ENCODE peak calls at places on chromosomes 13 and 19, in ten cellular contexts. R, D, U, N, L, A, P, I, E and Y are unnamed samples.

GRCh38 chr19:34851277-34851804 is 75.4 kb upstream of the ZNF30 start:
- DNase-seq in R (peak), D (peak), U (no peak), N (no peak), L (no peak), A (no peak), P (no peak), I (no peak), E (no peak), Y (no peak)

GRCh38 chr19:46192990-46193650 is 36.4 kb upstream of the IGFL1 start:
- DNase-seq in R (peak), D (no peak), U (no peak), N (no peak), L (peak), A (peak), P (peak), I (peak), E (no peak), Y (peak)

GRCh38 chr19:55643003-55643732 is at the start of gene ZNF581:
- DNase-seq in R (peak), D (peak), U (no peak), N (peak), L (peak), A (peak), P (peak), I (peak), E (no peak), Y (peak)

GRCh38 chr19:55118401-55118991 is 1.1 kb upstream of the PPP1R12C start:
- DNase-seq in R (peak), D (no peak), U (peak), N (no peak), L (no peak), A (no peak), P (peak), I (no peak), E (no peak), Y (peak)

GRCh38 chr19:2578911-2579677 is 103.2 kb downstream of the GADD45B start:
- DNase-seq in R (peak), D (no peak), U (peak), N (peak), L (peak), A (peak), P (peak), I (peak), E (no peak), Y (peak)

GRCh38 chr19:55319786-55320185 is 5.4 kb downstream of the TMEM150B start:
- DNase-seq in R (no peak), D (peak), U (no peak), N (no peak), L (peak), A (peak), P (peak), I (no peak), E (no peak), Y (no peak)

GRCh38 chr13:40968416-40969000 is 50.6 kb downstream of the ELF1 start:
- DNase-seq in R (no peak), D (no peak), U (no peak), N (no peak), L (no peak), A (no peak), P (no peak), I (no peak), E (no peak), Y (no peak)

GRCh38 chr19:47231215-47232054 is 436 bp upstream of the BBC3 start:
- DNase-seq in R (peak), D (peak), U (no peak), N (peak), L (peak), A (peak), P (peak), I (peak), E (no peak), Y (peak)

GRCh38 chr13:46008631-46009030 is 43.9 kb downstream of the ZC3H13 start:
- DNase-seq in R (no peak), D (no peak), U (no peak), N (no peak), L (no peak), A (no peak), P (no peak), I (no peak), E (no peak), Y (no peak)

GRCh38 chr19:47075179-47075811 is 26.9 kb upstream of the TMEM160 start:
- DNase-seq in R (no peak), D (no peak), U (no peak), N (no peak), L (no peak), A (peak), P (no peak), I (no peak), E (no peak), Y (no peak)

GRCh38 chr19:780935-781334 is 16.3 kb upstream of the PTBP1 start:
- DNase-seq in R (no peak), D (no peak), U (no peak), N (no peak), L (no peak), A (no peak), P (no peak), I (no peak), E (no peak), Y (no peak)

GRCh38 chr19:37551123-37551993 is 43.2 kb downstream of the ZNF571 start:
- DNase-seq in R (no peak), D (no peak), U (peak), N (peak), L (peak), A (peak), P (no peak), I (peak), E (peak), Y (peak)

GRCh38 chr19:49691243-49692101 is 556 bp downstream of the CPT1C start:
- DNase-seq in R (no peak), D (no peak), U (no peak), N (no peak), L (peak), A (peak), P (no peak), I (no peak), E (no peak), Y (no peak)

GRCh38 chr13:102361113-102361512 is 40.7 kb downstream of the FGF14 start:
- DNase-seq in R (no peak), D (no peak), U (no peak), N (no peak), L (no peak), A (no peak), P (no peak), I (no peak), E (no peak), Y (no peak)

GRCh38 chr13:113065406-113066141 is 40.0 kb upstream of the F7 start:
- DNase-seq in R (no peak), D (no peak), U (no peak), N (no peak), L (no peak), A (peak), P (no peak), I (no peak), E (no peak), Y (peak)

GRCh38 chr13:21100994-21101757 is 39.8 kb upstream of the LATS2 start:
- DNase-seq in R (peak), D (no peak), U (no peak), N (no peak), L (no peak), A (no peak), P (no peak), I (no peak), E (no peak), Y (no peak)

DNA sequence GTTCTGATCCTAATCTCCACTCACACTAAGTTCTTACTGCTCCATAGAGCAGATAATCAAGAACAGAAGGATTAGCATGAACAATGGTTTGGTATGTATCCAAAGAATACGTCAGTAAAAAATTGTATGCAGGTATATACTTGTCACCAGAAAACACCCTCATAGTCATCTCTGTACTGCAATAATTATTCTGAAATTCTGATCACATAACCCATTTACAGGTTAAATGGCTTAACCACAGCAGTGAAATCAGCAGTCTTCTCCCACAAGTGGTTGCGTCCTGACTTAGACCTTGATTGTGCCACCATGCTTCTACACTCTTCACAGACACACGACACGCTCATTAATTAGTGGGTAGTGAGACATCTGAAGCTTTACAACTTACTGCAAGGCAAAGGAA is 50.9 kb downstream of the LNX2 start:
- DNase-seq in R (no peak), D (no peak), U (no peak), N (no peak), L (no peak), A (no peak), P (no peak), I (no peak), E (no peak), Y (no peak)
- H3K4me3 ChIP-seq in R (no peak), D (no peak), U (no peak), N (no peak), L (no peak), A (no peak), P (no peak), I (no peak), E (no peak), Y (no peak)

DNA sequence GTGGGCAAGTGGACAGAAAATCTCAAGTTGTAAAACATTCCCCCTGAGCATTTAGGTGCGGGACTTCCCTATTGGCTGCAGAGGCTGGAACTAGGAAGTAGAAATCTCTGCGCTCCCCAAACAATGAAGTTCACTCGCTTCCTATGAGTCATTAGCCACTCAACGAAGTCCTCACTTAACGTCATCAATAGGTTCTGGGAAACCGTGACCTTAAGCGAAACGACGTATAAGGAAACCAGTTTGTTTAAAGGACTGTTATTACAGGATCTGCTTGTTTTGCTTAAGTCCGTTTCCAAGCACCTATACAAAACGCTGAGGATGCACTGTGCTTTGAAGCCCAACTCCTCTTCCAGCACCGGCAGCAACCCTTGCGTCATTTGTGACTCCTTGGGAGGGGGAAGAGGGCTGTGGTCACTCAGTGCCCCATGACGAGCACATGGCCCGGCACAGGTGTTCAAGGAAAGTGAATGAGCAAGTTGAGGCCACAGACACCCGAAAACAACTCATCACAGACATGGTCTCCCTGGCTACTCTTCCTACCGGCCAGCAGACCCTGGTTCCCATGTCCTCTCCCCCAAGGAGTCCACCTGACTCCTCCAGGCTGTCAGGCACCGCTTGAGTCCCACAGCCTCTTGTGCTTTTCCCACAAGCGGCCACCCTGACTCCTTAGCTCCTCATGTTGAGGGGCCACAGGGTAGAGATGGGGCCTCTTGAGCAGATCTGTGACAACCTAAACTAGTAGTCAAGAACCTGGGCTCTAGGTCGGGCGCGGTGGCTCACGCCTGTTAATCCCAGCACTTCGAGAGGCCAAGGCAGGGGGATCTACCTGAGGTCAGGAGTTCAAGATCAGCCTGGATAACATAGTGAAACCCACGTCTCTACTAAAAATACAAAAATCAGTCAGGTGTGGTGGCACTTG is 4.8 kb downstream of the RPS16 start:
- DNase-seq in R (peak), D (peak), U (no peak), N (no peak), L (peak), A (peak), P (no peak), I (peak), E (peak), Y (no peak)
- H3K4me3 ChIP-seq in R (peak), D (no peak), U (no peak), N (no peak), L (peak), A (peak), P (no peak), I (no peak), E (no peak), Y (no peak)

DNA sequence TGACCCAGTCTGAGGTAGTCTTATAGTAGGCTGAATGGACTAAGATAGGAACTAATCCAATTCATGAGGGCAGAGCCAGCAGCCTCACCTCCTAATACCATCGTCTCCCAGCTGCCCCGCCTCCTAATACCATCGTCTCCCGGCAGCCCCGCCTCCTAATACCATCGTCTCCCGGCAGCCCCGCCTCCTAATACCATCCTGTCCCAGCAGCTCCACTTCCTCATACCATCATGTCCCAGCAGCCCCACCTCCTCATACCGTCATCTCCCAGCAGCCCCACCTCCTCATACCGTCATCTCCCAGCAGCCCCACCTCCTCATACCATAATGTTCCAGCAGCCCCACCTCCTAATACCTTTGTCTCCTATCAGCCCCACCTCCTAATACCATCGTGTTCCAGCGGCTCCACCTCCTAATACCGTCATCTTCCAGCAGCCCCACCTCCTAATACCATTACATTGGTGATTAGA is 2.5 kb upstream of the ARGLU1 start:
- DNase-seq in R (peak), D (no peak), U (no peak), N (no peak), L (peak), A (peak), P (peak), I (peak), E (peak), Y (peak)
- H3K4me3 ChIP-seq in R (peak), D (no peak), U (no peak), N (no peak), L (peak), A (no peak), P (no peak), I (peak), E (no peak), Y (no peak)

GRCh38 chr19:40423227-40423566 is 2.6 kb downstream of the SERTAD1 start:
- DNase-seq in R (no peak), D (no peak), U (no peak), N (no peak), L (no peak), A (no peak), P (no peak), I (no peak), E (no peak), Y (no peak)

GRCh38 chr19:40425450-40426287 is at the start of gene SERTAD1:
- DNase-seq in R (peak), D (peak), U (peak), N (peak), L (peak), A (peak), P (peak), I (peak), E (peak), Y (peak)

GRCh38 chr19:40423938-40424337 is 1.9 kb downstream of the SERTAD1 start:
- DNase-seq in R (no peak), D (no peak), U (no peak), N (no peak), L (no peak), A (no peak), P (no peak), I (no peak), E (no peak), Y (no peak)

GRCh38 chr19:40422428-40423226 is 3.2 kb downstream of the SERTAD1 start:
- DNase-seq in R (no peak), D (no peak), U (no peak), N (peak), L (no peak), A (no peak), P (no peak), I (no peak), E (no peak), Y (no peak)

GRCh38 chr19:40424637-40425449 is 949 bp downstream of the SERTAD1 start:
- DNase-seq in R (no peak), D (no peak), U (no peak), N (peak), L (peak), A (peak), P (no peak), I (no peak), E (no peak), Y (peak)
- H3K4me3 ChIP-seq in R (peak), D (peak), U (peak), N (peak), L (peak), A (peak), P (peak), I (peak), E (peak), Y (peak)

GRCh38 chr19:18161691-18162039 is 8.7 kb downstream of the PIK3R2 start:
- DNase-seq in R (no peak), D (no peak), U (no peak), N (no peak), L (no peak), A (no peak), P (no peak), I (no peak), E (no peak), Y (peak)
- H3K4me3 ChIP-seq in R (peak), D (no peak), U (no peak), N (no peak), L (peak), A (no peak), P (peak), I (peak), E (no peak), Y (peak)

DNA sequence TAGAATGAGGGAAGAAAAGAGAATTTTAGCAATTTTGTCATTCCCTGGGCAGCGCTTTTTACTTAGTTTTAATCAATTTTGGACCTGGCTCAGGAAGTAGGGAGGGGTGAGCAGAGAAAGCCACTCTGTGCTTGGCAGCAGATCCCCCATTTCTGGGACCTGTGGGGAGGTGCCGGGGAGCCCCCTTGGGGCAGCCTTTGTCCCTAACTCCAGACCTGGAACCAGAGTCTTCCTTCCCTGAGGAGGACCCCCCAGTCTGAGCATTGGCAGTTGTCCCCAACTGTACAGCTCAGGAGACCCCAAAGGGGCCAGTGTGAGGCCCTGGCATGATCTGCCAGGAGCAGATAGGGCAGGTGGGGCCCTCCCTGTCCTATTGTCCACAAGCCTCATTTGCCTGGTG is 10.5 kb downstream of the LYL1 start:
- DNase-seq in R (no peak), D (no peak), U (no peak), N (no peak), L (no peak), A (no peak), P (no peak), I (no peak), E (no peak), Y (no peak)
- H3K4me3 ChIP-seq in R (no peak), D (no peak), U (no peak), N (no peak), L (no peak), A (no peak), P (no peak), I (no peak), E (no peak), Y (no peak)

GRCh38 chr13:22655106-22655852 is 525.5 kb upstream of the SGCG start:
- DNase-seq in R (no peak), D (no peak), U (no peak), N (no peak), L (no peak), A (no peak), P (no peak), I (no peak), E (no peak), Y (no peak)
- H3K4me3 ChIP-seq in R (no peak), D (no peak), U (no peak), N (no peak), L (no peak), A (no peak), P (no peak), I (no peak), E (no peak), Y (no peak)

DNA sequence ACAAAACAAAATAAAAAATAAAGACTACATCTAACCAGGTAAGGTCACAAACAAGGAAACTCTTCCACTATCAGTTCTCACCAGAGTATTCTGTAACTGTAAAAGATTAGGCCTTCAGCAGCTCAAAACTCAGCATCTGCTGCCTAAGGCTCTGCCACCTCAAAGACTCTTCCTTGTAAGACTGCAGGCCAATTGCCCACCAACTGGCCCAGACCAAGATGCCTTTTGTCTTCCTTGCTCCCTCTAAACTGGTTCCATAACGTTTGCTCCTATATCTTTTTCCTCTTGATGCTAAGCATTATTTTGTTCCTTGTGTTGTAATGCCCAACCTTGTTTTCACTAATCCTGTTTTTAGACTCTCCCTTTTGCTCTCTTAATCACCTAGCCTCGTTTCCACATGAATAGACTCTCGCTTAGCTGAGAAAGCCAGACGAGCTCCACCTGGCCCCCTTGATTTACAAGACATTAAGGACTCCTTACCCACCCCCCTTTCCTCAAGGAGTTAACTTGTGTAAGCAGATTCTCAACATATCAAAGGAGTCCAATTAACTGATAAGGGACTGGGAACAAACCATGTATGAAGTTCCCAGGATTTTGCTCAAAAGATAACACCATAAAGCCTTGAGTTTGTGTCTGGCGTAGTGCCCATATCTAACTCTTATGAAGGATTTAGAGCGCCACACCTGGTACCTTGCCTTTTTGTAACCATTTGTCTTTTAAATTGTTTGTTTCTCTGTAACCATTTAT is 1.5 kb downstream of the ZNF814 start:
- DNase-seq in R (no peak), D (no peak), U (peak), N (no peak), L (no peak), A (no peak), P (no peak), I (no peak), E (no peak), Y (no peak)
- H3K4me3 ChIP-seq in R (no peak), D (peak), U (peak), N (peak), L (peak), A (no peak), P (peak), I (no peak), E (no peak), Y (no peak)

GRCh38 chr19:7915250-7916136 is 863 bp downstream of the TGFBR3L start:
- DNase-seq in R (no peak), D (no peak), U (no peak), N (no peak), L (no peak), A (no peak), P (no peak), I (no peak), E (no peak), Y (peak)
- H3K4me3 ChIP-seq in R (no peak), D (no peak), U (peak), N (no peak), L (no peak), A (peak), P (peak), I (peak), E (no peak), Y (peak)